ENCODE peak calls at places on chromosomes 12 and 14, in eight cellular contexts. P is CD8-positive, alpha-beta T cell; C is substantia nigra; E is heart right ventricle; H is stomach; L is right cardiac atrium; O is AG04450; A is sigmoid colon. Z is an unnamed sample.

GRCh38 chr12:5395443-5396401 is 36.2 kb upstream of the NTF3 start:
- DNase-seq in L (peak), E (no peak), P (no peak), H (peak), C (no peak), O (no peak), A (no peak), Z (peak)

GRCh38 chr12:107248187-107248586 is 154.8 kb upstream of the CRY1 start:
- DNase-seq in O (no peak), C (no peak), P (no peak), H (no peak), E (no peak), A (no peak), L (no peak), Z (no peak)

GRCh38 chr14:36258241-36258640 is 62.2 kb downstream of the MBIP start:
- DNase-seq in A (no peak), P (no peak), O (no peak), H (no peak), L (no peak), C (no peak), E (no peak), Z (no peak)

GRCh38 chr14:61601923-61602732 is 93.2 kb upstream of the HIF1A start:
- DNase-seq in O (no peak), L (no peak), H (no peak), C (no peak), E (no peak), A (no peak), P (no peak), Z (no peak)

GRCh38 chr14:54594531-54594930 is 27.6 kb downstream of the SAMD4A start:
- DNase-seq in E (no peak), L (no peak), O (no peak), C (no peak), P (no peak), H (no peak), A (no peak), Z (no peak)

GRCh38 chr12:109386079-109386473 is 38.4 kb downstream of the MYO1H start:
- DNase-seq in E (no peak), A (no peak), O (no peak), L (no peak), H (no peak), C (no peak), P (no peak), Z (no peak)

GRCh38 chr14:29092121-29092520 is 325.5 kb downstream of the FOXG1 start:
- DNase-seq in O (no peak), P (no peak), H (no peak), A (no peak), C (no peak), E (no peak), L (no peak), Z (no peak)

GRCh38 chr14:77761205-77761931 is 412 bp upstream of the SNW1 start:
- DNase-seq in A (peak), O (no peak), L (peak), P (no peak), C (peak), H (no peak), E (peak), Z (peak)

GRCh38 chr14:68448379-68448778 is 344.5 kb downstream of the ZFP36L1 start:
- DNase-seq in E (no peak), O (no peak), A (peak), L (no peak), P (no peak), C (no peak), H (no peak), Z (no peak)

GRCh38 chr14:101473045-101473729 is 88.1 kb upstream of the DIO3 start:
- DNase-seq in H (peak), P (no peak), C (no peak), E (no peak), O (no peak), L (no peak), A (peak), Z (peak)

GRCh38 chr12:100801335-100801734 is 6.8 kb downstream of the ANO4 start:
- DNase-seq in L (no peak), O (no peak), P (no peak), C (no peak), A (no peak), H (no peak), E (no peak), Z (no peak)

GRCh38 chr12:31362115-31362758 is 36.3 kb upstream of the SINHCAF start:
- DNase-seq in E (no peak), H (no peak), O (no peak), C (no peak), P (peak), A (no peak), L (no peak), Z (no peak)

GRCh38 chr12:70609739-70610491 is 27.3 kb downstream of the PTPRB start:
- DNase-seq in A (peak), L (peak), C (no peak), H (peak), O (no peak), E (peak), P (no peak), Z (peak)

GRCh38 chr12:49706351-49707126 is 666 bp downstream of the FMNL3 start:
- DNase-seq in H (peak), O (no peak), E (peak), C (peak), L (peak), A (peak), P (peak), Z (no peak)

GRCh38 chr12:47231456-47231855 is 151.7 kb upstream of the AMIGO2 start:
- DNase-seq in H (no peak), C (no peak), O (no peak), A (no peak), L (no peak), P (no peak), E (no peak), Z (no peak)

GRCh38 chr14:33393155-33393894 is 454.6 kb downstream of the NPAS3 start:
- DNase-seq in A (no peak), L (no peak), O (no peak), H (no peak), E (no peak), P (no peak), C (no peak), Z (no peak)

GRCh38 chr14:42057176-42057575 is 450.5 kb downstream of the LRFN5 start:
- DNase-seq in O (no peak), A (no peak), L (no peak), E (no peak), H (no peak), P (no peak), C (no peak), Z (no peak)

GRCh38 chr12:48118491-48118890 is 673 bp upstream of the PFKM start:
- DNase-seq in L (no peak), O (no peak), A (no peak), P (no peak), C (no peak), H (no peak), E (no peak), Z (no peak)

GRCh38 chr12:87266305-87266704 is 762.9 kb downstream of the C12orf50 start:
- DNase-seq in L (no peak), A (no peak), P (no peak), C (no peak), E (no peak), O (no peak), H (no peak), Z (no peak)

GRCh38 chr12:116656371-116656770 is 81.5 kb downstream of the SPRING1 start:
- DNase-seq in C (no peak), O (no peak), A (no peak), L (no peak), H (no peak), E (no peak), P (no peak), Z (no peak)

GRCh38 chr14:24911324-24912095 is 138.4 kb downstream of the STXBP6 start:
- DNase-seq in L (no peak), P (no peak), A (no peak), O (no peak), H (no peak), C (no peak), E (no peak), Z (peak)

GRCh38 chr14:61614693-61615092 is 80.6 kb upstream of the HIF1A start:
- DNase-seq in L (no peak), H (no peak), O (no peak), A (no peak), C (no peak), E (no peak), P (no peak), Z (no peak)

GRCh38 chr12:13342971-13343370 is 146.4 kb downstream of the EMP1 start:
- DNase-seq in L (no peak), A (no peak), P (no peak), O (no peak), H (no peak), E (no peak), C (no peak), Z (no peak)

GRCh38 chr12:110513842-110514241 is 11.7 kb downstream of the RAD9B start:
- DNase-seq in P (no peak), A (no peak), O (no peak), L (no peak), H (no peak), C (no peak), E (no peak), Z (no peak)

GRCh38 chr14:104134061-104134965 is 4.1 kb upstream of the KIF26A start:
- DNase-seq in P (no peak), E (peak), H (no peak), O (no peak), C (no peak), A (no peak), L (peak), Z (no peak)

GRCh38 chr14:93035917-93036651 is 79.6 kb downstream of the ITPK1 start:
- DNase-seq in E (peak), O (no peak), L (peak), H (no peak), C (peak), P (peak), A (peak), Z (peak)

GRCh38 chr12:58479403-58479802 is 440.9 kb downstream of the LRIG3 start:
- DNase-seq in L (no peak), P (no peak), H (no peak), A (no peak), O (no peak), E (no peak), C (no peak), Z (no peak)

GRCh38 chr12:129363041-129363440 is 509.8 kb downstream of the GLT1D1 start:
- DNase-seq in O (no peak), H (no peak), P (no peak), C (no peak), L (no peak), E (no peak), A (no peak), Z (no peak)

GRCh38 chr14:75254381-75254821 is 24.2 kb upstream of the FOS start:
- DNase-seq in A (no peak), C (no peak), L (peak), P (no peak), O (no peak), H (peak), E (no peak), Z (no peak)

GRCh38 chr12:30700216-30700900 is 4.7 kb upstream of the IPO8 start:
- DNase-seq in P (no peak), A (no peak), C (no peak), O (no peak), L (no peak), H (no peak), E (no peak), Z (no peak)

GRCh38 chr14:72558721-72559120 is 335.2 kb downstream of the DPF3 start:
- DNase-seq in C (peak), P (no peak), O (peak), E (no peak), A (no peak), L (peak), H (no peak), Z (no peak)

GRCh38 chr12:116516657-116517056 is 42.5 kb upstream of the MAP1LC3B2 start:
- DNase-seq in E (no peak), P (no peak), C (no peak), H (no peak), A (no peak), L (no peak), O (no peak), Z (no peak)

GRCh38 chr14:99520571-99521081 is 39.4 kb downstream of the CCNK start:
- DNase-seq in H (no peak), A (peak), E (no peak), O (no peak), L (peak), C (no peak), P (no peak), Z (no peak)

GRCh38 chr12:110766311-110767154 is 23.8 kb upstream of the PPP1CC start:
- DNase-seq in E (no peak), L (no peak), H (no peak), O (no peak), C (no peak), A (no peak), P (no peak), Z (no peak)

GRCh38 chr14:95267306-95267705 is 52.4 kb downstream of the CLMN start:
- DNase-seq in H (no peak), C (no peak), P (no peak), E (no peak), O (no peak), L (no peak), A (no peak), Z (no peak)

GRCh38 chr14:51020024-51020710 is 74.7 kb downstream of the TRIM9 start:
- DNase-seq in P (no peak), H (no peak), L (no peak), E (no peak), C (peak), A (no peak), O (no peak), Z (no peak)

GRCh38 chr14:91311284-91311662 is 66.8 kb upstream of the GPR68 start:
- DNase-seq in H (no peak), C (no peak), P (peak), A (no peak), L (no peak), E (no peak), O (no peak), Z (no peak)

GRCh38 chr12:97075583-97076268 is 168.7 kb downstream of the NEDD1 start:
- DNase-seq in E (no peak), A (no peak), L (no peak), H (no peak), O (no peak), C (no peak), P (no peak), Z (no peak)

GRCh38 chr12:115574831-115575230 is 702.7 kb downstream of the MED13L start:
- DNase-seq in O (no peak), L (no peak), C (no peak), E (no peak), P (no peak), A (no peak), H (no peak), Z (no peak)

GRCh38 chr14:67358914-67359313 is 690 bp downstream of the ATP6V1D start:
- DNase-seq in H (no peak), C (no peak), A (no peak), O (no peak), E (no peak), L (no peak), P (no peak), Z (no peak)

GRCh38 chr14:67360469-67361206 is 510 bp downstream of the EIF2S1 start:
- DNase-seq in P (no peak), A (no peak), O (no peak), C (no peak), H (no peak), E (no peak), L (no peak), Z (no peak)

GRCh38 chr14:67357583-67358354 is 1.8 kb downstream of the ATP6V1D start:
- DNase-seq in P (no peak), E (no peak), H (no peak), A (no peak), C (no peak), O (no peak), L (no peak), Z (no peak)

GRCh38 chr14:67359319-67359774 is 257 bp downstream of the ATP6V1D start:
- DNase-seq in L (peak), H (no peak), E (peak), O (peak), P (no peak), C (no peak), A (peak), Z (no peak)

DNA sequence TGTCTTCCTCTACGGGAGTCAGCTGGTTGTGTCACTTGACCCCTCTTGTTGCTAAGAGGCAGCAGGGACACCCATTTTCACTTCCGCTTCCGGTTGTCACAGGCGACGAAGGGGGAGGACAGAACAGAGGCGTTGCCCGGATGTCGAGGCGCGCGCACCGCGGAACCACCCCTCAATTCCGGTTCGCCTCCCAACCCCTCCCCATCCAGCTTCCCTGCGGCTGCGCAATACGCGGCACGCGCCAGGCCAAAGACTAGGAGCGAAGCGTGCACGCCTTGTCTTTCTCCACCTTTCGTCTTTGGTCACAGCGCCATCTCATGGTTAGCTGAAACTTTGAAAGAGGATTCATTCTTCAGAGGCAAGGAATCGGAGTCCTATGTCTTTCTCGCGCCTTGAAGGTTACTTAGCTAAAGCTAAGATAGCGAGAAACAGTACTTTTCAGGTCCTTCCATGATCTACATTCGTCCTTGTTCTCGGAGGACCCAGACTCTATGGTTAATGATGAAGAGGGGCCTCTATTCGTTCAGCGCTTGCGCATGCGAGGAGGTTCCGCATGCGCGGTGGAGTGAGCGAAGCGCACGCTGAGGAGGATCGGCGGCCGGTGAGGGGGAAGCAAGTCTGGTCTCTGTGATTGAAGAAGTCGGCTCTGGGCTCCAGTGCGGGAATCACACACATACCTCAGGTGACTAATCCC is at the start of the genes ATP6V1D and EIF2S1:
- DNase-seq in C (peak), A (peak), E (peak), H (peak), L (peak), P (peak), O (peak), Z (peak)
- H3K27ac ChIP-seq in C (peak), A (peak), E (peak), H (peak), L (peak), P (peak), O (peak), Z (peak)

GRCh38 chr12:9617124-9617523 is 9.4 kb upstream of the KLRB1 start:
- DNase-seq in P (no peak), L (no peak), C (no peak), O (no peak), E (no peak), H (no peak), A (no peak), Z (no peak)

GRCh38 chr12:9619411-9620179 is 11.9 kb upstream of the KLRB1 start:
- DNase-seq in L (no peak), O (no peak), E (no peak), C (no peak), P (no peak), H (no peak), A (no peak), Z (no peak)

DNA sequence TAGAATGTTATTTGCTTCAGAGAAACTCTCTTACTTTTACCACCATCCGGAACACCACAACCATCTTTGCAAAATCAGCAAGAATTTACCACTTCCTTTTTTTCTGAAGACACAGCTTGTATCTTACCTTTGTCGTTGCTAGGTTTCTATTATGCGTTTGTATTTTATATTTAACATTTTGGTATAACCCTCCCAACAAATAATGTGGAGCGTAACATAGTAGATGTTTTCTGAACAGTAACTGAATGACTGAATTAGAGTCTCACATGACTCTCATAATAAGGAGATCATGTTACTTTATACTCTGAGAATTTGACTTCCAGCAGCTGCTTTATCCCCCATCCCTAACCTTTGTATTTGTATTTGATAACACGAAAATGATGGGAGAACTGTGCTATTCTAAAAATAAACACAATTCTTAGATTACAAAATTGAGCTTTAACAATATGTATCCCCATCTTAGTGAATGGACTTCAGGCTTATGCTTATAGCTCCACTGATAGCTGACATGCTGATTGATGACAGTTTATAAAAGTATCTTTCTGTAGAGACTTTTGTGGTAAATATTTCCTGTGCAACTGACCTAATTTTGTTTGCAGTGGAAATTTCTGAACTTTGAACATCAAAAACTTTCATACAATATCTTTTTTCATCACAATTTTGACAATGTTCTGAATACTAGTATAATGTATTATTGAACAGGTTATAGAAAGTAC is 7.9 kb upstream of the KLRB1 start:
- DNase-seq in A (no peak), L (no peak), O (no peak), E (no peak), H (no peak), C (no peak), P (no peak), Z (no peak)
- H3K27ac ChIP-seq in A (no peak), L (no peak), O (no peak), E (no peak), H (peak), C (no peak), P (peak), Z (no peak)

GRCh38 chr14:58460772-58461171 is 33.3 kb downstream of the KIAA0586 start:
- DNase-seq in P (no peak), C (no peak), H (no peak), A (no peak), E (no peak), L (no peak), O (no peak), Z (no peak)

DNA sequence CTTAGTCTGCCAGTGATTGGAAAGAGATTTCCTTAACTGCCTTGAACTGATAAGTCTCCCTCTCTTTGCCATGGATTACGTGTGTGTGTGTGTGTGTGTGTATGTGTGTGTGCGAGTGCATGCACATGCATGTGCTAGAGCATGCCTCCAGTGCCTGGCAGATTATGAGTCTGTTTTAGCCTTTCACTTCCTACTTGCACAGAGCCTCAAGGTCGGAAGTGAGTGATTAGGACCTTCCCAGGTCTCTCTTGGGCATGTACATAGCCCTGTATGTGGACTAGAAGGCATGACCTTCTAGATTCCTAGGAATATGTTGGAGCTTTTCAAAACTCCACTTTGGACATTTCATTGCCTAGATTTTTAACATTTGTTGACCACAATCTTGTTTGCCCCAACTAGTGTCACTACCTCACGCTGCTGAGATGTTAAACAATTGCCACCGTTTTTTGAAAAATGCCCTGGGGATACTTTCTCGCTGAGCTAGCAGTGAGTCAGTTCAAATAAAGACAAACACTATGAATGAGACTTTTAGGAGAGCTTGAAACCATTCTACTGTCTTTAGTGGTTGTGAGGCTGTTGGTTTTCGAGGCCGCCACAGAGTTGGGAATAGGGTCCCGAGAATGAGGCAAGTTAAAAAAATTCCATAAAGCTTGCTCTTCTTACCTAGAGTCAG is 28.2 kb downstream of the KIAA0586 start:
- DNase-seq in E (no peak), L (no peak), A (no peak), O (no peak), H (no peak), P (no peak), C (no peak), Z (no peak)
- H3K27ac ChIP-seq in E (no peak), L (no peak), A (no peak), O (no peak), H (no peak), P (no peak), C (no peak), Z (no peak)

GRCh38 chr12:81245458-81245857 is 167.6 kb downstream of the ACSS3 start:
- DNase-seq in E (no peak), O (no peak), H (no peak), A (no peak), C (no peak), P (no peak), L (no peak), Z (peak)
- H3K27ac ChIP-seq in E (no peak), O (no peak), H (no peak), A (peak), C (no peak), P (no peak), L (no peak), Z (peak)

Z was measured in uterus.